ENCODE peak calls at places on chromosome 3, in seven cellular contexts. Q, O, E, U, I, C and G are unnamed samples.

GRCh38 chr3:64220161-64220560 is 5.1 kb downstream of the PRICKLE2 start:
- DNase-seq in C (no peak), O (no peak), I (no peak), Q (peak; percentile 64), E (no peak), U (no peak), G (no peak)

GRCh38 chr3:101509811-101510210 is 3.2 kb downstream of the SENP7 start:
- DNase-seq in I (no peak), O (no peak), Q (peak; percentile 25), E (no peak), C (no peak), U (no peak), G (no peak)

GRCh38 chr3:127170794-127171193 is 22.1 kb upstream of the PRR23E start:
- DNase-seq in O (peak; percentile 56), I (peak; percentile 70), C (no peak), Q (peak; percentile 77), U (no peak), E (no peak), G (peak; percentile 64)

GRCh38 chr3:151445283-151446001 is 15.4 kb downstream of the IGSF10 start:
- DNase-seq in C (no peak), I (no peak), Q (peak; percentile 96), U (no peak), O (no peak), E (no peak), G (no peak)

GRCh38 chr3:99674086-99674789 is 35.8 kb downstream of the COL8A1 start:
- DNase-seq in Q (no peak), I (no peak), U (no peak), C (no peak), O (no peak), E (no peak), G (no peak)

GRCh38 chr3:71520186-71521020 is 63.1 kb downstream of the FOXP1 start:
- DNase-seq in O (no peak), I (no peak), U (no peak), E (no peak), Q (no peak), C (no peak), G (no peak)

GRCh38 chr3:167078070-167078622 is 302.0 kb downstream of the ZBBX start:
- DNase-seq in O (no peak), C (no peak), U (no peak), I (no peak), Q (peak; percentile 30), E (no peak), G (no peak)

GRCh38 chr3:195102609-195103467 is 168.1 kb downstream of the XXYLT1 start:
- DNase-seq in C (peak; percentile 88), U (peak; percentile 92), Q (peak; percentile 93), E (no peak), I (no peak), O (no peak), G (no peak)

GRCh38 chr3:150681037-150681436 is 22.7 kb downstream of the ERICH6 start:
- DNase-seq in Q (no peak), E (no peak), I (no peak), C (no peak), O (no peak), U (no peak), G (no peak)

GRCh38 chr3:182330647-182331046 is 462.7 kb upstream of the ATP11B start:
- DNase-seq in U (no peak), O (no peak), Q (no peak), C (no peak), E (no peak), I (no peak), G (no peak)

GRCh38 chr3:72049300-72049699 is 264.4 kb upstream of the PROK2 start:
- DNase-seq in U (no peak), C (no peak), Q (no peak), I (no peak), O (no peak), E (no peak), G (no peak)

GRCh38 chr3:47412842-47413520 is 32.2 kb downstream of the PTPN23 start:
- DNase-seq in U (no peak), O (no peak), Q (no peak), C (no peak), I (no peak), E (no peak), G (no peak)

GRCh38 chr3:132654190-132654589 is 5.4 kb downstream of the ACAD11 start:
- DNase-seq in U (no peak), C (no peak), I (no peak), Q (peak; percentile 19), O (no peak), E (no peak), G (no peak)

GRCh38 chr3:66376568-66376967 is 124.3 kb downstream of the LRIG1 start:
- DNase-seq in C (no peak), O (no peak), E (no peak), U (no peak), I (no peak), Q (peak; percentile 88), G (no peak)

GRCh38 chr3:66367979-66368378 is 132.8 kb downstream of the LRIG1 start:
- DNase-seq in U (no peak), C (no peak), I (no peak), Q (no peak), O (no peak), E (no peak), G (no peak)

GRCh38 chr3:66370179-66370578 is 130.6 kb downstream of the LRIG1 start:
- DNase-seq in E (no peak), Q (no peak), O (no peak), I (no peak), U (no peak), C (no peak), G (no peak)

GRCh38 chr3:66371432-66371831 is 129.4 kb downstream of the LRIG1 start:
- DNase-seq in C (no peak), I (no peak), O (no peak), E (no peak), Q (no peak), U (no peak), G (no peak)

GRCh38 chr3:66372681-66373350 is 128.0 kb downstream of the LRIG1 start:
- DNase-seq in U (peak; percentile 4), O (no peak), C (no peak), I (peak; percentile 73), Q (no peak), E (no peak), G (no peak)
- TF ChIP-seq CTCF in U (peak; percentile 45), O (no peak), C (peak; percentile 32), I (no peak), Q (no peak), E (peak; percentile 31), G (no peak)

DNA sequence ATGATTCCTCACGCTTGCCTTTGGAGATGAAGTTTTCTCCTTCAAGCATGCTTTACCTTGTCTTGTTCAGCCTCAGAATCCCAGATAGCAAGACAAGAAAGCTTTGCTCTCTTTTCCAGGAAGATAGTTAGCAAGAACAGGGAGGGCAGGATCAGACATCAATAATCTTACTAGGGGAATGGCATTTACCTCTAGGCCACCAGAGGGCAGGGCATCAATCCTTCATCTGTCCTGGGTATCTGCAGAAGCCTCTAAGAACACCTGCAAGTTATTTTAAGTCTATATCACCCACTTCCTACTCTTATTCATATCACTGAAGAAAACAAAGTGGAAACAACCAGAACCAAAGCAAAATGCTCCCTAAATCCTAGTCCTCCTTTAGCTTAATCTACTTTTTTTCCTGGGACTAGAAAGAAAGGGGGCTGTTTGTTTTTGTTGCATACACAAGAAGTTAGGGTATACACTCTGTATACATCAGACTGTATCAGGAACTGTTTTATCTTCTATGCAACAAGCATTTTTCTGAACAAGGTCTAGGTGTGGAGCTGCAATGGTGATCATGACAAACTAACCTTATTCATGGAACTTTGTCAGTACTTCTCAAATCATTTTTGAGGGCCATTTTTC is 862.5 kb downstream of the CADM2 start:
- DNase-seq in E (no peak), O (no peak), U (peak; percentile 33), I (no peak), C (no peak), Q (no peak), G (no peak)
- TF ChIP-seq CTCF in E (no peak), O (no peak), U (peak; percentile 68), I (no peak), C (peak; percentile 29), Q (peak; percentile 25), G (peak; percentile 77)

GRCh38 chr3:33441322-33441976 is 1.2 kb upstream of the UBP1 start:
- DNase-seq in E (no peak), O (no peak), Q (no peak), I (no peak), C (no peak), U (no peak), G (no peak)

GRCh38 chr3:33439421-33440327 is 531 bp downstream of the UBP1 start:
- DNase-seq in Q (peak; percentile 25), U (peak; percentile 64), E (no peak), C (no peak), I (peak; percentile 91), O (peak; percentile 80), G (peak; percentile 76)

GRCh38 chr3:33440328-33440577 is at the start of gene UBP1:
- DNase-seq in U (no peak), E (peak; percentile 100), C (no peak), O (peak; percentile 97), Q (no peak), I (no peak), G (peak; percentile 99)

GRCh38 chr3:33442190-33442589 is 2.0 kb upstream of the UBP1 start:
- DNase-seq in I (no peak), O (no peak), U (no peak), E (no peak), C (no peak), Q (no peak), G (no peak)

DNA sequence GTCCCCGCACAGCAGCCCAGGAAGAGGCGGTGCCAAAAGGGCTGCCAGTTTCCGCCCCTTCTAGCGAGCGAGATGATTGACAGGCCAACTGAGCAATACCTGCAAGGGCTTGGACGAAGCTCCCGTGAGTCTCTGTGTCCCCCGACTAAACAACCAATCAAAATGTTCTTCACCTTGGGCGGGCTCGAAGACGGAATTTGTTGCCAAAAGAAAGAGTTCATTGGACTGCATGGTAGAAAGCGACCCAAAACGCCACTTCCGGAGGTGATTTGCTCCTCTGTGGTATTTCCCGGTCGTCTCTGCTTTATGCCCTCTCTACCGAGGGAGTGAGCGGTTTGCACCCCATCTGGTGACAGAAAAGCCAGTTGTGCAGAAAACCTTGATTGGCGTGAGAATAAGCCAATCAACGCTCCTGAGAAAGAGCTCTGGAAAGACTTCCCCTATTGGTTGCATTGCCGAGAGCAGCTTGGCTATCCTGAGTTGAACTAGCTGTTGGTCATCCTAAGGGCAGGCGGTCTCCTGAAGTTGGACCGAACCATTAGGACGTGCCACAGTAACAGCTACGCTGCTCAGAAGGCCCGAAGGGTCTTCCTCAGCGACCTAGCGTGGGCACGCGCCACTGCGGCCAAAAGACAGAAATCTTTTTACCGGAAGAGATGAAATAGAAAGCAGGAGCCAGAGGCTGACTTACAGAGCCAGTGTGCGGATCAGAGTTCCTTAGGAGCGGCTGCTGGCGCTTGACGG is 545 bp upstream of the UBP1 start:
- DNase-seq in C (peak; percentile 100), U (peak; percentile 100), E (peak; percentile 85), O (no peak), Q (peak; percentile 100), I (peak; percentile 100), G (peak; percentile 87)
- TF ChIP-seq CTCF in C (no peak), U (no peak), E (no peak), O (no peak), Q (no peak), I (no peak), G (peak; percentile 32)

GRCh38 chr3:157888040-157888439 is 218.2 kb downstream of the SHOX2 start:
- DNase-seq in E (no peak), Q (peak; percentile 19), U (no peak), I (no peak), O (no peak), C (no peak), G (no peak)
- TF ChIP-seq CTCF in E (no peak), Q (peak; percentile 12), U (no peak), I (no peak), O (no peak), C (no peak), G (peak; percentile 16)

GRCh38 chr3:128503164-128503651 is 10.2 kb upstream of the GATA2 start:
- DNase-seq in C (no peak), O (no peak), I (peak; percentile 79), Q (no peak), U (peak; percentile 21), E (no peak), G (no peak)
- TF ChIP-seq CTCF in C (peak; percentile 13), O (no peak), I (no peak), Q (peak; percentile 16), U (peak; percentile 26), E (no peak), G (peak; percentile 44)